ENCODE peak calls at places on chromosomes 16 and 17, in four cellular contexts. D is effector memory CD4-positive, alpha-beta T cell; R is stomach; M is body of pancreas. J is an unnamed sample. For H3K36me3 and H3K4me1, the result is how much of the 10 kb centered on the place peaks cover.

GRCh38 chr16:2280981-2281542 is 13.1 kb upstream of the RNPS1 start:
- DNase-seq in D (no peak), R (no peak), M (no peak), J (no peak)

GRCh38 chr17:6701719-6702118 is 11.4 kb downstream of the SLC13A5 start:
- DNase-seq in D (no peak), R (no peak), M (peak), J (peak)

GRCh38 chr16:77599793-77600415 is 122.4 kb upstream of the NUDT7 start:
- DNase-seq in D (no peak), R (no peak), M (no peak), J (no peak)

GRCh38 chr17:15386083-15386482 is 44.7 kb upstream of the TEKT3 start:
- DNase-seq in D (no peak), R (no peak), M (no peak), J (no peak)

GRCh38 chr17:28398280-28398981 is 7.6 kb downstream of the SLC46A1 start:
- DNase-seq in D (no peak), R (no peak), M (no peak), J (no peak)

GRCh38 chr17:76868176-76868668 is at the start of gene MGAT5B:
- DNase-seq in D (peak), R (peak), M (peak), J (peak)

GRCh38 chr17:64145751-64146417 is 15.9 kb upstream of the ERN1 start:
- DNase-seq in D (peak), R (peak), M (peak), J (peak)

GRCh38 chr17:69223809-69224208 is 4.8 kb downstream of the ABCA10 start:
- DNase-seq in D (no peak), R (no peak), M (no peak), J (no peak)

GRCh38 chr17:78351449-78352006 is 8.3 kb downstream of the SOCS3 start:
- DNase-seq in D (no peak), R (peak), M (peak), J (no peak)

GRCh38 chr16:73878616-73879015 is 418.0 kb upstream of the PSMD7 start:
- DNase-seq in D (no peak), R (no peak), M (no peak), J (no peak)

GRCh38 chr17:78946631-78947030 is 21.4 kb upstream of the TIMP2 start:
- DNase-seq in D (no peak), R (no peak), M (no peak), J (no peak)

GRCh38 chr17:71084219-71084618 is 914.9 kb downstream of the KCNJ2 start:
- DNase-seq in D (no peak), R (peak), M (peak), J (no peak)

GRCh38 chr16:49441366-49441780 is 67.8 kb downstream of the C16orf78 start:
- DNase-seq in D (peak), R (peak), M (peak), J (peak)

GRCh38 chr17:27792095-27792494 is 8.2 kb downstream of the NOS2 start:
- DNase-seq in D (no peak), R (no peak), M (no peak), J (no peak)

GRCh38 chr17:5121186-5121841 is 5.5 kb downstream of the USP6 start:
- DNase-seq in D (no peak), R (peak), M (no peak), J (no peak)

GRCh38 chr16:77660311-77660710 is 62.0 kb upstream of the NUDT7 start:
- DNase-seq in D (no peak), R (no peak), M (no peak), J (no peak)

GRCh38 chr17:32944248-32945020 is 16.5 kb downstream of the TMEM98 start:
- DNase-seq in D (no peak), R (no peak), M (no peak), J (no peak)
- H3K27ac ChIP-seq in D (no peak), R (no peak), M (peak), J (no peak)

GRCh38 chr17:67217446-67217845 is 27.6 kb downstream of the HELZ start:
- DNase-seq in D (no peak), R (no peak), M (no peak), J (no peak)

GRCh38 chr17:67216544-67217320 is 28.3 kb downstream of the HELZ start:
- DNase-seq in D (no peak), R (no peak), M (no peak), J (no peak)

GRCh38 chr17:67218385-67218950 is 26.5 kb downstream of the HELZ start:
- DNase-seq in D (no peak), R (no peak), M (no peak), J (no peak)

GRCh38 chr17:67223924-67224323 is 21.1 kb downstream of the HELZ start:
- DNase-seq in D (no peak), R (no peak), M (no peak), J (no peak)

DNA sequence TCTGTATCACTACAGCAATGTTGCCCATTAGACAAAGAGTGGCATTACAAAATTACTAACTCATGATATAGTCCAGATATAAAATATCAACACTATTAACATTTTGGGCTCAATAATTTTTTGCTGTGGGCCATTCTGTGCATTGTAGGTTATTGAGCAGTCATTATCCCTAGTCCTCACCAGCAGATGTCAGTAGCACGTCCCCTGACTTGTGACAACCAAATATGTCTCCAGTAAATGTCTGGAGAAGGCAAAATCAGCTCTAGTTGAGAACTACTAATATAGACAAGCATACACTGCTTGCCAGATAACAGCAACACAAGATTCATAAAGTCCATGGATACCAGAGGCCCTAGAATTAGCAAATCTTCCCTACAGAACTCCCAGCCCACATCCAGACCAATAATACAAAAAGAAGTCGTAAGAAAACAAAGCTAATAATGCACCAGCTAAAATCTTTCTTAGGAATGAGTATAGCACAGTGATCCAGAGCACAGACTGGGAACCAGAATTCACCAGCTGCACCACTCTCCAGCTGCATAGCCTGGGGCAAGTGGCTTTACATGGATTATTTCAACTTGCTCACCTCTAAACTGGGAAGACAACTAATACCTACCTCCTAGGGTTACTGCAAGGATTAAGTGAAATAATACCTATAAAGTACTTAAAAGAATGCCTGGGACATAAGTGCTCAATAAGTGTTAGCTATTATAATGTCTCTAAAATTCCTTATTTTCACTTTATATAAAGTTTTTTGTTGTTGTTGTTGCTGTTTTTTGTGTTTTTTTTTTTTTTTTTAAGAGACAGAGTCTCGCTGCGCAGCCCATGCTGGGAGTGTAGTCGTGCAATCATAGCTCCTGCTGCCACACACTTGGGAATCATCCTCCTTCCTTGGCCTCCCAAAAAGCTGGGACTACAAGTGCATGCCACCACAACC is 23.7 kb downstream of the HELZ start:
- DNase-seq in D (no peak), R (no peak), M (no peak), J (peak)
- H3K36me3 ChIP-seq in D (under half), R (under half), M (under half), J (under half)

GRCh38 chr17:57874434-57875108 is 24.7 kb upstream of the MRPS23 start:
- DNase-seq in D (no peak), R (no peak), M (peak), J (peak)
- H3K4me1 ChIP-seq in D (under half), R (half or more), M (under half), J (under half)

GRCh38 chr17:8868529-8868951 is 1.1 kb upstream of the PIK3R6 start:
- DNase-seq in D (no peak), R (no peak), M (no peak), J (no peak)
- H3K27ac ChIP-seq in D (no peak), R (no peak), M (no peak), J (no peak)

GRCh38 chr17:3812771-3813170 is 11.8 kb upstream of the ITGAE start:
- DNase-seq in D (no peak), R (no peak), M (no peak), J (no peak)
- H3K36me3 ChIP-seq in D (half or more), R (half or more), M (under half), J (under half)

GRCh38 chr17:35892091-35892637 is 12.0 kb upstream of the CCL5 start:
- DNase-seq in D (no peak), R (no peak), M (no peak), J (peak)
- H3K4me1 ChIP-seq in D (under half), R (under half), M (under half), J (half or more)

GRCh38 chr17:44004077-44004760 is at the start of gene NAGS:
- DNase-seq in D (peak), R (no peak), M (no peak), J (no peak)
- H3K27ac ChIP-seq in D (no peak), R (no peak), M (no peak), J (no peak)